ENCODE peak calls at places on chromosome 11, in nine cellular contexts. I is neural crest cell; M is AG20443; E is RWPE1; P is stimulated activated CD4-positive, alpha-beta T cell treated with anti-CD3 and anti-CD28 coated beads, Interleukin-2, amount 100 ng/mL, for 48 hours; Q is A549; R is activated CD4-positive, alpha-beta T cell treated with anti-CD3 and anti-CD28 coated beads, Interleukin-2, amount 50 U/mL, for 48 hours; J is NCI-H1092 treated with DMSO at 0.1 percent for 48 hours; F is GM23248. B is an unnamed sample.

GRCh38 chr11:114399903-114400221 is 449 bp downstream of the C11orf71 start:
- DNase-seq in I (no peak), M (peak; percentile 54), E (peak; percentile 26), P (no peak), Q (peak; percentile 6), R (no peak), J (peak; percentile 92), F (peak; percentile 79), B (no peak)

GRCh38 chr11:76599041-76600013 is 71.2 kb downstream of the LRRC32 start:
- DNase-seq in I (no peak), M (no peak), E (no peak), P (no peak), Q (no peak), R (no peak), J (no peak), F (no peak), B (no peak)

GRCh38 chr11:103927535-103927934 is 108.9 kb upstream of the DDI1 start:
- DNase-seq in I (no peak), M (peak; percentile 42), E (peak; percentile 17), P (no peak), Q (no peak), R (no peak), J (no peak), F (peak; percentile 65), B (peak; percentile 33)

GRCh38 chr11:45038923-45039322 is 88.2 kb upstream of the TP53I11 start:
- DNase-seq in I (no peak), M (no peak), E (no peak), P (no peak), Q (no peak), R (no peak), J (no peak), F (no peak), B (no peak)

GRCh38 chr11:134667505-134667904 is 255.5 kb upstream of the B3GAT1 start:
- DNase-seq in I (no peak), M (no peak), E (no peak), P (no peak), Q (no peak), R (no peak), J (no peak), F (no peak), B (no peak)

GRCh38 chr11:72722050-72722748 is 30.0 kb downstream of the ARAP1 start:
- DNase-seq in I (peak; percentile 50), M (peak; percentile 95), E (peak; percentile 96), P (peak; percentile 71), Q (peak; percentile 97), R (peak; percentile 80), J (peak; percentile 96), F (peak; percentile 90), B (peak; percentile 89)

GRCh38 chr11:75264356-75264755 is 23.8 kb downstream of the TPBGL start:
- DNase-seq in I (no peak), M (no peak), E (no peak), P (no peak), Q (no peak), R (no peak), J (no peak), F (no peak), B (no peak)

GRCh38 chr11:76791861-76792260 is 8.7 kb downstream of the TSKU start:
- DNase-seq in I (no peak), M (peak; percentile 32), E (no peak), P (no peak), Q (no peak), R (no peak), J (no peak), F (peak; percentile 88), B (peak; percentile 68)

GRCh38 chr11:126403039-126403438 is 47.6 kb downstream of the ST3GAL4 start:
- DNase-seq in I (no peak), M (no peak), E (peak; percentile 96), P (no peak), Q (peak; percentile 8), R (no peak), J (no peak), F (no peak), B (peak; percentile 17)

B was measured in bronchial epithelial cell.